ENCODE peak calls at places on chromosomes 12 and 14, in eight cellular contexts. Q is SK-N-SH, O is HepG2, W is thoracic aorta, C is hepatocyte, S is thyroid gland, Y is gastrocnemius medialis, B is cardiac muscle cell. G is an unnamed sample. For H3K27me3, the result is how much of the 10 kb centered on the place peaks cover.

GRCh38 chr14:21498540-21499526 is 12.3 kb downstream of the METTL3 start:
- DNase-seq in Q (peak), O (peak), W (no peak), C (peak), S (no peak), Y (no peak), B (peak), G (no peak)

GRCh38 chr12:24664151-24664550 is 284.8 kb downstream of the BCAT1 start:
- DNase-seq in Q (no peak), O (no peak), W (no peak), C (no peak), S (no peak), Y (no peak), B (peak), G (no peak)

GRCh38 chr12:105814283-105814682 is 324.5 kb downstream of the NUAK1 start:
- DNase-seq in Q (no peak), O (no peak), W (no peak), C (no peak), S (no peak), Y (no peak), B (no peak), G (no peak)

GRCh38 chr14:105392161-105393090 is 5.9 kb upstream of the TEX22 start:
- DNase-seq in Q (no peak), O (no peak), W (no peak), C (no peak), S (no peak), Y (no peak), B (no peak), G (no peak)

GRCh38 chr12:74418573-74418972 is 119.1 kb upstream of the ATXN7L3B start:
- DNase-seq in Q (no peak), O (no peak), W (no peak), C (no peak), S (no peak), Y (no peak), B (no peak), G (no peak)

GRCh38 chr14:101200650-101201516 is 297.4 kb upstream of the RTL1 start:
- DNase-seq in Q (peak), O (no peak), W (no peak), C (no peak), S (no peak), Y (no peak), B (no peak), G (peak)

GRCh38 chr12:100445081-100445481 is 28.6 kb upstream of the NR1H4 start:
- DNase-seq in Q (no peak), O (peak), W (no peak), C (peak), S (no peak), Y (no peak), B (peak), G (no peak)

GRCh38 chr12:116498471-116498870 is 60.7 kb upstream of the MAP1LC3B2 start:
- DNase-seq in Q (no peak), O (no peak), W (no peak), C (no peak), S (no peak), Y (no peak), B (peak), G (no peak)

GRCh38 chr12:102675672-102676071 is 195.3 kb upstream of the IGF1 start:
- DNase-seq in Q (no peak), O (no peak), W (no peak), C (no peak), S (no peak), Y (no peak), B (no peak), G (peak)

GRCh38 chr12:76548222-76548837 is 11.2 kb downstream of the OSBPL8 start:
- DNase-seq in Q (no peak), O (no peak), W (no peak), C (peak), S (no peak), Y (no peak), B (no peak), G (no peak)

GRCh38 chr12:89319606-89320005 is 32.7 kb downstream of the DUSP6 start:
- DNase-seq in Q (no peak), O (no peak), W (no peak), C (no peak), S (no peak), Y (no peak), B (no peak), G (no peak)

GRCh38 chr12:67630373-67631088 is 18.0 kb upstream of the DYRK2 start:
- DNase-seq in Q (peak), O (peak), W (no peak), C (no peak), S (peak), Y (peak), B (peak), G (peak)

GRCh38 chr12:51171884-51172514 is 936 bp downstream of the TFCP2 start:
- DNase-seq in Q (no peak), O (peak), W (no peak), C (peak), S (peak), Y (no peak), B (peak), G (peak)

GRCh38 chr12:110741371-110741770 is 1.3 kb downstream of the PPP1CC start:
- DNase-seq in Q (no peak), O (no peak), W (no peak), C (no peak), S (no peak), Y (no peak), B (peak), G (no peak)

GRCh38 chr12:57603758-57604453 is 718 bp upstream of the DTX3 start:
- DNase-seq in Q (no peak), O (no peak), W (peak), C (peak), S (peak), Y (peak), B (peak), G (peak)

GRCh38 chr12:66061557-66062279 is 68.8 kb downstream of the LLPH start:
- DNase-seq in Q (no peak), O (no peak), W (no peak), C (no peak), S (no peak), Y (no peak), B (peak), G (peak)

GRCh38 chr12:12671850-12672660 is 23.9 kb downstream of the GPR19 start:
- DNase-seq in Q (no peak), O (no peak), W (no peak), C (no peak), S (no peak), Y (no peak), B (peak), G (peak)

GRCh38 chr14:100486025-100486828 is 101.0 kb downstream of the BEGAIN start:
- DNase-seq in Q (peak), O (peak), W (peak), C (peak), S (peak), Y (no peak), B (peak), G (peak)

GRCh38 chr12:6958609-6959375 is 7.6 kb downstream of the PTPN6 start:
- DNase-seq in Q (peak), O (no peak), W (no peak), C (no peak), S (no peak), Y (no peak), B (no peak), G (no peak)

GRCh38 chr14:78974691-78975090 is 804.5 kb downstream of the NRXN3 start:
- DNase-seq in Q (no peak), O (no peak), W (no peak), C (no peak), S (no peak), Y (no peak), B (peak), G (no peak)

GRCh38 chr12:67525500-67525884 is 123.1 kb upstream of the DYRK2 start:
- DNase-seq in Q (no peak), O (no peak), W (no peak), C (no peak), S (no peak), Y (no peak), B (no peak), G (no peak)

GRCh38 chr14:104135121-104135903 is 3.1 kb upstream of the KIF26A start:
- DNase-seq in Q (peak), O (peak), W (no peak), C (peak), S (no peak), Y (no peak), B (peak), G (no peak)

GRCh38 chr12:128729628-128730121 is 94.1 kb downstream of the SLC15A4 start:
- DNase-seq in Q (no peak), O (peak), W (no peak), C (peak), S (no peak), Y (no peak), B (no peak), G (peak)

DNA sequence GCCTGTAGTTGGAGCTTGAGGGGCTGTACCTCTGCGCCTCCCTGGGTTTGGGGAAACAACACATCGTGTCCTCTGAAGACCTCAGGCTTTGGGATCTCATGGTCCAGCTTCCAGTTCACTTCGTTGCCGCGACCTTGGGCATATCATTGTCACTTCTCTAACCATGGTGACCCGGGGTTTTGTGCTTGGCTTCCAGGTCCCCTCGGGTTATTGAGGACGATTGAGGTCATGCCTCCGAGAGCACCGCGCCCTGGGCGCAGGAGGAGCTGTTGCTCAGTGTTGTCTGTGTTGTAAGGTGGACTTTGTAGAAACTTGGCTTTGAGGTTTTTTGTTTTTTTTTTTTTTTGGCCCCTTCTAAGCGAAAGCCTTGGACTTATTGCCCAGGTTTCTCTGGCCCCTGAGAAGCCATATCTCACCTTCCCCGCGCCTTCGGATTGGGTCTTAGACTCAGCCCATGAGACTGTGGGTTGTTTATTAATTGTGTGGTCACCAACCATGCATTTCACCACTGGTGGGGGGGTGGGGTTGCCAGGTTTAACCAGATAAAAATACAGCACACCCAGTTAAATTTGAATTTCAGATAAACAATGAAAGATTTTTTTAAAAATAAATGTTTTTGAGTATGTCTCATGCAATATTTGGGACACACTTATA is 2.6 kb downstream of the BCL7A start:
- DNase-seq in Q (no peak), O (peak), W (no peak), C (no peak), S (no peak), Y (peak), B (no peak), G (no peak)
- H3K4me3 ChIP-seq in Q (peak), O (peak), W (peak), C (no peak), S (peak), Y (peak), B (no peak), G (no peak)

GRCh38 chr12:130160306-130160705 is 2.0 kb upstream of the FZD10 start:
- DNase-seq in Q (no peak), O (no peak), W (no peak), C (no peak), S (no peak), Y (no peak), B (no peak), G (no peak)
- H3K27me3 ChIP-seq in Q (under half), O (under half), W (under half), C (half or more), S (under half), Y (under half), B (half or more), G (under half)

DNA sequence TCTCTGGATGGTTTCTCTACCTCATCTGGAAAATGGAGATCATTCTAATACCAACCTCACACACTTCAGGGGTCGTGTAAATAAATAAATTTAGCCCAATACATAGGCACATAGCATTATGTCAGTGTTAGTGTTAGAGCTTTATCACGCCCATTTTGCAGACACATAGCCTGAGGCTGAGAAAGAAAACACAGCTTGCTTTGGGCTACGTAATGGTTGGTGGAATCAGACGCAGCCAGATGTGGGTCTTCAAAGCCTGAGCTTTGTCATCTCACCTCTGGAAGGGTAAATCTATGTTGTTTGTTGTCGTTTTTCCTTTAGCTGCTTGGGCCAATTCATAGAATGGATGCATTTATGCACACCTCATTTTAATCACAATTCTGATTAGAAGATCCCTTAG is 191.6 kb downstream of the RBM19 start:
- DNase-seq in Q (no peak), O (no peak), W (no peak), C (no peak), S (no peak), Y (no peak), B (no peak), G (no peak)
- H3K4me3 ChIP-seq in Q (no peak), O (no peak), W (no peak), C (no peak), S (no peak), Y (no peak), B (no peak), G (no peak)

GRCh38 chr12:2690348-2691000 is 104.3 kb upstream of the FKBP4 start:
- DNase-seq in Q (no peak), O (no peak), W (no peak), C (no peak), S (no peak), Y (no peak), B (no peak), G (no peak)
- H3K27me3 ChIP-seq in Q (under half), O (under half), W (under half), C (under half), S (under half), Y (under half), B (under half), G (under half)

GRCh38 chr14:23119362-23120327 is 590 bp upstream of the CEBPE start:
- DNase-seq in Q (no peak), O (no peak), W (no peak), C (no peak), S (no peak), Y (no peak), B (no peak), G (no peak)
- H3K4me3 ChIP-seq in Q (no peak), O (no peak), W (no peak), C (no peak), S (no peak), Y (no peak), B (no peak), G (no peak)

GRCh38 chr12:2057793-2058408 is 5.1 kb downstream of the CACNA1C start:
- DNase-seq in Q (no peak), O (no peak), W (no peak), C (no peak), S (no peak), Y (no peak), B (no peak), G (no peak)
- H3K27me3 ChIP-seq in Q (under half), O (under half), W (under half), C (under half), S (under half), Y (under half), B (under half), G (under half)

DNA sequence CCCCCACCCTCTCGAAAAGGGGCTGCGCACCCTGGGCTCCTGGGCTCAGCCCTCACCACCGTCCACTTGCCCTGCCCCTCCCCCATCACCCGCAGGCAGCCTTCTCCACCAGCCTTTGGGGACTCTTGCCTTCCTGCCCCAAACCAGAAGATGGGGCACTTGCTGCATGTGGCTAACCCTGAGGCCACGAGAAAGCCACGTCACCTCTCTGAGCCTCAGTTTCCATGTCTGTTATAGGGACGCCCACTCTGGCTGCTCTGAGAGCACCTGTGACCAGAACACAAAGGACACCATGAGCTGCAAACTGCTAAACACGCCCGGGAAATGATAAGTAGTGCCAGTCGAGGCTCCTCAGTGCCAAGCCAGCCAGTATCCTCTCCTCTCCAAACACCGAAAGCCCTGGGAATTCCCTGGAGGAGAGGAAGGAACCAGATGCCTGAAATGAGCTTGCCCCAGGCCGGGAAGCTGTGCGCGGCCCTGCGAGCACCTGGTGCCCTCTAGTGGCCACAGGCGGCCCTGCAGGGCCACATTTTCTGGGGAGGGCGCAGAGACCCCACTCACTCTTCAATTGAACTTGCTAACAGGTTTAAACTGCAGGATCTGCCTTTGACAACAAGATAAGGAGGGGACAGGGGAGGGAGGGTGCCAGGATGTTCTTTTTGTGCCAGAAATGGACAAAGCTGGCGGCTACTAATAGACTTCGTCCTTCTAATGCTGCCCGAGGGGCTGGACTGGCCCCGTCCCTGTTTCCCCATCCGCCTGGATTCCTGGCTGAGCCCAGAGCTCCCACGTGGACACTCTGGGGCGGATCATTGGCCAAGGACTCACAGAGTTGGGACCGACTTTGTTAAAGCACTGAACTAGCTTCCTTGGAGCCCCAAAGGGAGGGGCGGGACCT is 10.2 kb upstream of the SERPINA9 start:
- DNase-seq in Q (peak), O (peak), W (no peak), C (peak), S (peak), Y (no peak), B (peak), G (peak)
- H3K4me3 ChIP-seq in Q (peak), O (no peak), W (peak), C (no peak), S (no peak), Y (no peak), B (peak), G (no peak)

GRCh38 chr12:130666645-130667044 is 49.5 kb downstream of the RIMBP2 start:
- DNase-seq in Q (no peak), O (no peak), W (no peak), C (no peak), S (no peak), Y (no peak), B (no peak), G (no peak)

GRCh38 chr12:130669205-130669557 is 46.9 kb downstream of the RIMBP2 start:
- DNase-seq in Q (no peak), O (no peak), W (no peak), C (no peak), S (no peak), Y (no peak), B (no peak), G (no peak)

GRCh38 chr12:130667421-130667960 is 48.6 kb downstream of the RIMBP2 start:
- DNase-seq in Q (peak), O (no peak), W (no peak), C (no peak), S (no peak), Y (no peak), B (no peak), G (no peak)

GRCh38 chr12:130669797-130670196 is 46.3 kb downstream of the RIMBP2 start:
- DNase-seq in Q (no peak), O (no peak), W (no peak), C (no peak), S (no peak), Y (no peak), B (no peak), G (no peak)

GRCh38 chr12:130668286-130669204 is 47.6 kb downstream of the RIMBP2 start:
- DNase-seq in Q (no peak), O (no peak), W (no peak), C (no peak), S (no peak), Y (no peak), B (no peak), G (no peak)
- H3K27me3 ChIP-seq in Q (under half), O (under half), W (under half), C (under half), S (under half), Y (under half), B (under half), G (under half)

G was measured in MG63.